ENCODE peak calls at places on chromosome 6, in seven cellular contexts. C is psoas muscle, R is cardiac muscle cell, Z is left ventricle myocardium inferior, H is suprapubic skin, L is upper lobe of right lung, I is IMR-90. T is an unnamed sample.
A peak's percentile ranks its signal among the peaks of the same experiment; 100 is the strongest.

GRCh38 chr6:34595332-34596090 is 39.4 kb upstream of the SPDEF start:
- DNase-seq in Z (no peak), I (peak; percentile 52), R (peak; percentile 60), L (no peak), C (no peak), H (no peak), T (no peak)

GRCh38 chr6:85418059-85418458 is 31.8 kb upstream of the NT5E start:
- DNase-seq in H (no peak), I (peak; percentile 87), R (peak; percentile 62), L (no peak), Z (no peak), C (no peak), T (no peak)

GRCh38 chr6:112130878-112131277 is 43.5 kb downstream of the FAM229B start:
- DNase-seq in H (no peak), L (no peak), I (no peak), C (no peak), Z (no peak), R (no peak), T (no peak)

GRCh38 chr6:37868447-37868825 is 48.9 kb downstream of the ZFAND3 start:
- DNase-seq in C (no peak), L (no peak), R (peak; percentile 76), H (no peak), Z (no peak), I (peak; percentile 59), T (no peak)

GRCh38 chr6:3031857-3032256 is 32.2 kb downstream of the NQO2 start:
- DNase-seq in C (no peak), H (no peak), I (no peak), Z (no peak), L (no peak), R (no peak), T (peak; percentile 49)

GRCh38 chr6:125546827-125547226 is 202.6 kb upstream of the HEY2 start:
- DNase-seq in Z (no peak), R (peak; percentile 17), I (peak; percentile 1), C (no peak), H (no peak), L (no peak), T (no peak)

GRCh38 chr6:133705071-133705470 is 183.8 kb upstream of the TCF21 start:
- DNase-seq in L (no peak), I (peak; percentile 91), C (no peak), H (no peak), R (peak; percentile 79), Z (no peak), T (no peak)

GRCh38 chr6:130417951-130418350 is 52.1 kb downstream of the TMEM200A start:
- DNase-seq in H (no peak), R (peak; percentile 48), I (peak; percentile 74), Z (no peak), L (no peak), C (no peak), T (no peak)

GRCh38 chr6:150266963-150267685 is 101.7 kb upstream of the IYD start:
- DNase-seq in C (no peak), Z (no peak), R (no peak), I (no peak), H (no peak), L (no peak), T (no peak)

GRCh38 chr6:64527899-64528298 is 892.3 kb downstream of the PHF3 start:
- DNase-seq in L (no peak), H (no peak), R (no peak), Z (no peak), C (no peak), I (no peak), T (no peak)
- H3K4me1 ChIP-seq in L (no peaks in the 10 kb centered on the region), H (no peaks in the 10 kb centered on the region), R (no peaks in the 10 kb centered on the region), Z (no peaks in the 10 kb centered on the region), C (no peaks in the 10 kb centered on the region), I (no peaks in the 10 kb centered on the region), T (no peaks in the 10 kb centered on the region)

GRCh38 chr6:1381397-1382330 is 7.7 kb upstream of the FOXF2 start:
- DNase-seq in I (no peak), C (no peak), H (peak; percentile 68), Z (no peak), L (peak; percentile 82), R (peak; percentile 38), T (peak; percentile 16)
- H3K4me1 ChIP-seq in I (peaks cover 8% of the 10 kb centered on the region), C (peaks cover 24% of the 10 kb centered on the region), H (peaks cover 57% of the 10 kb centered on the region), Z (peaks cover 63% of the 10 kb centered on the region), L (peaks cover 25% of the 10 kb centered on the region), R (peaks cover 8% of the 10 kb centered on the region), T (peaks cover 2% of the 10 kb centered on the region)

GRCh38 chr6:4962905-4963304 is 40.9 kb downstream of the RPP40 start:
- DNase-seq in I (no peak), H (no peak), Z (no peak), C (no peak), L (no peak), R (no peak), T (no peak)

GRCh38 chr6:4967301-4968030 is 36.4 kb downstream of the RPP40 start:
- DNase-seq in I (no peak), L (no peak), R (peak; percentile 49), H (no peak), Z (no peak), C (no peak), T (no peak)

GRCh38 chr6:4961322-4962168 is 42.3 kb downstream of the RPP40 start:
- DNase-seq in H (no peak), I (peak; percentile 65), C (no peak), L (no peak), R (no peak), Z (no peak), T (no peak)

GRCh38 chr6:4965506-4966389 is 38.1 kb downstream of the RPP40 start:
- DNase-seq in H (no peak), C (no peak), R (no peak), Z (no peak), L (no peak), I (no peak), T (no peak)

DNA sequence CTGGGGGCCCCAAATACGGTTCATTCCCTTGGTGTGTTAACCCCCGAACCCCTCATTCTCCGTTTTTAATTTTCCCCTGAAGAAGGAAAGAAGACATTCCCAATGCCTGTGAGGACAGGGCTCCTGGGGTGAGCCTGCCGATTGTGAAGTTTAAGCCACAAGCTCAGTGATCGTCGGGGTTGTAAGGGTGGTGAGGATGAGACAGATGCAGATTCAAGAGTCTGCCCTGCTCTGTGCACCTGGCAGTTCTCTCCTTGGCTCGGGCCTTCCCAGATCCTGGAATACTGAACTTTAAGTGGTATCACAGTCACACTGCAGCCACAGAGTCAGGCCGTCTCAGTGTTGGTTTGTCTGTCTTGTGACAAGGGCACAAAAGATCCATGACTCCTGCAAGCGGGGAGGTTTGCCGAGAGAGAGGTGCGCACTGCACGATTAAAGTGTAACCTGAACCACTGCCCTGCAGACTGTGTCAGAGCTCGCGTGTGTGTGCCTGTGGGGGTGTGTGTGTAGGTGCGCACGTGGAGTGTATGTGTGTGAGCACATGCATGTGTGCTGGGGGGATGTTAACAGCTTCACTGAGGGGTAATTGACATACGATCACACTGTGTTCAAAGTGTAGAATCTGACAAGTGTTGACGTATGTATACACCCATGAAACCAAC is 39.0 kb downstream of the RPP40 start:
- DNase-seq in C (no peak), H (no peak), Z (no peak), R (no peak), I (no peak), L (no peak), T (no peak)
- H3K4me1 ChIP-seq in C (peaks cover 10% of the 10 kb centered on the region), H (no peaks in the 10 kb centered on the region), Z (no peaks in the 10 kb centered on the region), R (peaks cover 4% of the 10 kb centered on the region), I (no peaks in the 10 kb centered on the region), L (no peaks in the 10 kb centered on the region), T (no peaks in the 10 kb centered on the region)

GRCh38 chr6:15266423-15266996 is 20.6 kb downstream of the JARID2 start:
- DNase-seq in H (no peak), R (peak; percentile 40), I (no peak), Z (peak; percentile 33), L (no peak), C (peak; percentile 68), T (no peak)
- H3K4me1 ChIP-seq in H (peaks cover 56% of the 10 kb centered on the region), R (peaks cover 54% of the 10 kb centered on the region), I (peaks cover 30% of the 10 kb centered on the region), Z (peaks cover 67% of the 10 kb centered on the region), L (peaks cover 67% of the 10 kb centered on the region), C (peaks cover 35% of the 10 kb centered on the region), T (peaks cover 6% of the 10 kb centered on the region)

GRCh38 chr6:143747347-143747842 is 69.6 kb downstream of the PHACTR2 start:
- DNase-seq in R (no peak), C (no peak), Z (no peak), L (no peak), H (no peak), I (no peak), T (peak; percentile 92)
- H3K4me1 ChIP-seq in R (peaks cover 42% of the 10 kb centered on the region), C (peaks cover 26% of the 10 kb centered on the region), Z (peaks cover 67% of the 10 kb centered on the region), L (peaks cover 56% of the 10 kb centered on the region), H (peaks cover 34% of the 10 kb centered on the region), I (peaks cover 29% of the 10 kb centered on the region), T (peaks cover 16% of the 10 kb centered on the region)

GRCh38 chr6:136964368-136964767 is 42.3 kb downstream of the SLC35D3 start:
- DNase-seq in R (no peak), H (no peak), L (no peak), C (no peak), Z (no peak), I (no peak), T (peak; percentile 89)
- H3K4me1 ChIP-seq in R (peaks cover 48% of the 10 kb centered on the region), H (peaks cover 9% of the 10 kb centered on the region), L (no peaks in the 10 kb centered on the region), C (no peaks in the 10 kb centered on the region), Z (peaks cover 36% of the 10 kb centered on the region), I (no peaks in the 10 kb centered on the region), T (peaks cover 4% of the 10 kb centered on the region)

GRCh38 chr6:53333439-53334408 is 15.0 kb downstream of the ELOVL5 start:
- DNase-seq in R (no peak), Z (no peak), H (no peak), C (no peak), I (no peak), L (no peak), T (no peak)

GRCh38 chr6:53338304-53338703 is 10.4 kb downstream of the ELOVL5 start:
- DNase-seq in H (no peak), R (no peak), C (no peak), I (no peak), Z (no peak), L (no peak), T (peak; percentile 86)

GRCh38 chr6:53336070-53336469 is 12.7 kb downstream of the ELOVL5 start:
- DNase-seq in R (no peak), L (no peak), I (no peak), C (no peak), H (no peak), Z (no peak), T (no peak)

GRCh38 chr6:53331678-53332077 is 17.1 kb downstream of the ELOVL5 start:
- DNase-seq in C (no peak), R (no peak), H (no peak), Z (no peak), I (no peak), L (no peak), T (no peak)

GRCh38 chr6:53335224-53335994 is 13.3 kb downstream of the ELOVL5 start:
- DNase-seq in H (no peak), C (no peak), Z (no peak), L (no peak), R (no peak), I (no peak), T (peak; percentile 52)
- H3K4me1 ChIP-seq in H (peaks cover 4% of the 10 kb centered on the region), C (no peaks in the 10 kb centered on the region), Z (peaks cover 59% of the 10 kb centered on the region), L (peaks cover 21% of the 10 kb centered on the region), R (no peaks in the 10 kb centered on the region), I (no peaks in the 10 kb centered on the region), T (peaks cover 10% of the 10 kb centered on the region)

T was measured in small intestine.